ENCODE peak calls at places on chromosomes 1 and 21, in six cellular contexts. F is GM23248, B is neural progenitor cell, T is HCT116, K is fibroblast of lung, S is H1. M is an unnamed sample.
A peak's percentile ranks its signal among the peaks of the same experiment; 100 is the strongest.

GRCh38 chr1:151024540-151025146 is 11.7 kb upstream of the BNIPL start:
- DNase-seq in F (peak; percentile 76), B (peak; percentile 83), T (peak; percentile 46), K (peak; percentile 51), S (peak; percentile 73), M (peak; percentile 83)

GRCh38 chr21:33854604-33855003 is 61.0 kb downstream of the ATP5PO start:
- DNase-seq in F (peak; percentile 35), B (no peak), T (no peak), K (no peak), S (no peak), M (peak; percentile 67)

GRCh38 chr1:153553691-153554608 is 4.9 kb upstream of the S100A3 start:
- DNase-seq in F (peak; percentile 56), B (no peak), T (no peak), K (peak; percentile 19), S (no peak), M (no peak)

GRCh38 chr1:10210841-10211804 is 753 bp downstream of the KIF1B start:
- DNase-seq in F (peak; percentile 99), B (peak; percentile 82), T (peak; percentile 61), K (peak; percentile 96), S (no peak), M (no peak)

GRCh38 chr1:2548068-2548589 is 8.0 kb upstream of the TNFRSF14 start:
- DNase-seq in F (peak; percentile 82), B (peak; percentile 88), T (peak; percentile 70), K (peak; percentile 48), S (no peak), M (peak; percentile 90)

GRCh38 chr1:20962576-20963258 is 175.6 kb upstream of the HP1BP3 start:
- DNase-seq in F (peak; percentile 21), B (no peak), T (no peak), K (no peak), S (no peak), M (no peak)

GRCh38 chr21:35198004-35198403 is 148.9 kb upstream of the RUNX1 start:
- DNase-seq in F (peak; percentile 96), B (no peak), T (peak; percentile 64), K (peak; percentile 98), S (no peak), M (no peak)

GRCh38 chr1:232598837-232599177 is 31.1 kb downstream of the SIPA1L2 start:
- DNase-seq in F (no peak), B (no peak), T (no peak), K (no peak), S (no peak), M (no peak)

GRCh38 chr1:198123146-198123545 is 33.7 kb upstream of the NEK7 start:
- DNase-seq in F (peak; percentile 69), B (no peak), T (no peak), K (peak; percentile 94), S (no peak), M (no peak)

GRCh38 chr1:29129916-29130315 is 6.2 kb upstream of the TMEM200B start:
- DNase-seq in F (peak; percentile 61), B (no peak), T (no peak), K (no peak), S (no peak), M (no peak)
- H3K4me2 ChIP-seq in F (no peak overlapping the region), B (no peak overlapping the region), T (no peak overlapping the region), K (no peak overlapping the region), S (no peak overlapping the region), M (no peak overlapping the region)

GRCh38 chr1:230303822-230304221 is 122.3 kb downstream of the PGBD5 start:
- DNase-seq in F (peak; percentile 69), B (no peak), T (no peak), K (peak; percentile 62), S (no peak), M (no peak)
- H3K4me2 ChIP-seq in F (peak overlapping the region; percentile 6), B (no peak overlapping the region), T (no peak overlapping the region), K (no peak overlapping the region), S (no peak overlapping the region), M (no peak overlapping the region)

GRCh38 chr1:201883266-201883665 is 5.4 kb upstream of the SHISA4 start:
- DNase-seq in F (no peak), B (no peak), T (no peak), K (no peak), S (no peak), M (no peak)
- H3K4me2 ChIP-seq in F (peak overlapping the region; percentile 44), B (no peak overlapping the region), T (peak overlapping the region; percentile 71), K (peak overlapping the region; percentile 20), S (no peak overlapping the region), M (no peak overlapping the region)

GRCh38 chr1:171739646-171740045 is 2.2 kb downstream of the VAMP4 start:
- DNase-seq in F (peak; percentile 74), B (no peak), T (no peak), K (peak; percentile 39), S (no peak), M (no peak)
- H3K4me2 ChIP-seq in F (peak overlapping the region; percentile 99), B (no peak overlapping the region), T (no peak overlapping the region), K (peak overlapping the region; percentile 93), S (no peak overlapping the region), M (no peak overlapping the region)

GRCh38 chr1:98458514-98459259 is 202.8 kb upstream of the SNX7 start:
- DNase-seq in F (no peak), B (peak; percentile 20), T (no peak), K (peak; percentile 3), S (peak; percentile 19), M (no peak)
- H3K4me2 ChIP-seq in F (no peak overlapping the region), B (peak overlapping the region; percentile 23), T (no peak overlapping the region), K (no peak overlapping the region), S (no peak overlapping the region), M (no peak overlapping the region)

GRCh38 chr21:44335266-44336059 is 3.7 kb downstream of the CFAP410 start:
- DNase-seq in F (no peak), B (no peak), T (no peak), K (no peak), S (no peak), M (no peak)
- H3K4me2 ChIP-seq in F (no peak overlapping the region), B (no peak overlapping the region), T (no peak overlapping the region), K (no peak overlapping the region), S (no peak overlapping the region), M (no peak overlapping the region)

DNA sequence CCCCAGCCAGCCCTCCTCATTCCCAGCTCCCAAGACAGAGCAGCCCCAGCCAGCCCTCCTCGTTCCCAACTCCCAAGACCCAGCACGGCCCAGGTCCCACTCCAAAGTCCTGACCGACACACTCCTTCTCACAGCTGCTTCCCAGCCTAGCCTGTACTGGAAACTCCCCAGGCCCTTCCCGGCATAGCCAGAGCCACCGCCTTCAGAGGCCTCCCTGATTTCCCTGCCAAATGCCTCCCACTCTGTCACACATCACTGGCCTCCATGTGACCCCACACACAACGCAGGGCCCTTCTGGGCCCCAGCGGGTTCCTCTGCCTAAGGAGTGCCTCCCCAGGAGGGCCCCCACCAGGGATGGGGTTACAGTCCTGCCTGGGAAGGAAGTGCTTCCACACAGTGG is 2.8 kb downstream of the UBE2J2 start:
- DNase-seq in F (peak; percentile 84), B (no peak), T (no peak), K (peak; percentile 59), S (no peak), M (no peak)
- H3K4me2 ChIP-seq in F (peak overlapping the region; percentile 78), B (no peak overlapping the region), T (peak overlapping the region; percentile 93), K (peak overlapping the region; percentile 86), S (no peak overlapping the region), M (no peak overlapping the region)

GRCh38 chr1:162168935-162169545 is 99.5 kb downstream of the NOS1AP start:
- DNase-seq in F (peak; percentile 41), B (peak; percentile 70), T (no peak), K (peak; percentile 39), S (no peak), M (no peak)
- H3K4me2 ChIP-seq in F (no peak overlapping the region), B (peak overlapping the region; percentile 57), T (no peak overlapping the region), K (no peak overlapping the region), S (no peak overlapping the region), M (no peak overlapping the region)

DNA sequence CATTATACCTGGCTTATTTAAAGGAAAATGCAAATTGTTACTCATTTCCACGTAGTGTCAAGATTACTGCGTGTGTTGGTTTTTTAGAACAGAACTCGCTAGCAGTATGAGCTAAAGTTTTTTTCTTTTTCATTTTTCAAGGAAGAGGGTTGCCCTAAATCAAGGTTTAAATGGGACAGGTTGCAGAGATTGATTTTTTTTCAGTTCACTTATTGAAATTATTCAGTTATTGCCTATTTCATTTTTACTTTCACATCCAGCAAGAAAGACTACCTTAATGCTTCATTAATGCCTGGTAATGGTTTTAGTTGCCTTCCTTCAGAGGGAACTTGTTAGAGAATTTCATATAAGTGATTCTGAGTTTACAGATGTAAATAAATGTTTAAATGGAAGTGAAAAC is 5.6 kb downstream of the FAM20B start:
- DNase-seq in F (no peak), B (no peak), T (no peak), K (no peak), S (no peak), M (no peak)
- H3K4me2 ChIP-seq in F (peak overlapping the region; percentile 34), B (no peak overlapping the region), T (no peak overlapping the region), K (no peak overlapping the region), S (no peak overlapping the region), M (no peak overlapping the region)